ENCODE peak calls at places on chromosomes 7 and 10, in seven cellular contexts. E is stimulated activated CD4-positive, alpha-beta T cell treated with anti-CD3 and anti-CD28 coated beads, Interleukin-1b, Interleukin-23, amount 100 ng/mL, for 1 hour; H is kidney tubule cell; Q is pancreas; G is HEK293T; U is fibroblast of mammary gland; Z is heart left ventricle. N is an unnamed sample.

GRCh38 chr10:83212632-83213349 is 926.5 kb upstream of the GHITM start:
- DNase-seq in Q (no peak), E (no peak), H (peak; percentile 51), G (no peak), Z (no peak), U (peak; percentile 40), N (no peak)

GRCh38 chr7:25643770-25644394 is 415.6 kb upstream of the NPVF start:
- DNase-seq in E (no peak), U (no peak), Q (no peak), G (no peak), Z (no peak), H (no peak), N (no peak)

GRCh38 chr7:29224726-29225125 is 30.2 kb downstream of the CHN2 start:
- DNase-seq in U (peak; percentile 22), E (no peak), Z (no peak), H (peak; percentile 25), Q (no peak), G (no peak), N (no peak)

GRCh38 chr10:106722524-106722923 is 442.0 kb downstream of the SORCS1 start:
- DNase-seq in H (no peak), Q (no peak), G (peak; percentile 28), Z (no peak), E (no peak), U (no peak), N (no peak)

GRCh38 chr10:44662002-44662401 is 249.1 kb upstream of the TMEM72 start:
- DNase-seq in Q (no peak), U (peak; percentile 50), Z (no peak), G (no peak), H (no peak), E (no peak), N (no peak)

GRCh38 chr7:16027396-16027795 is 340.9 kb upstream of the MEOX2 start:
- DNase-seq in Q (no peak), E (no peak), G (no peak), H (no peak), Z (no peak), U (peak; percentile 22), N (no peak)

GRCh38 chr7:103718482-103719415 is 270.7 kb downstream of the RELN start:
- DNase-seq in Q (no peak), H (peak; percentile 63), Z (no peak), U (no peak), E (no peak), G (no peak), N (no peak)

GRCh38 chr10:72292223-72292691 is 18.5 kb downstream of the DDIT4 start:
- DNase-seq in G (no peak), Q (peak; percentile 61), H (peak; percentile 98), E (no peak), Z (no peak), U (peak; percentile 64), N (no peak)

GRCh38 chr10:3735175-3735574 is 49.8 kb downstream of the KLF6 start:
- DNase-seq in G (no peak), Z (no peak), U (no peak), H (no peak), Q (no peak), E (no peak), N (no peak)

GRCh38 chr7:23011222-23011924 is 2.6 kb downstream of the HYCC1 start:
- DNase-seq in Z (no peak), H (no peak), Q (no peak), G (no peak), U (no peak), E (no peak), N (no peak)

GRCh38 chr7:154171422-154171821 is 119.2 kb downstream of the DPP6 start:
- DNase-seq in Z (no peak), G (no peak), U (no peak), Q (no peak), E (no peak), H (no peak), N (no peak)

GRCh38 chr7:129308047-129308446 is 83.2 kb downstream of the AHCYL2 start:
- DNase-seq in U (peak; percentile 38), G (no peak), E (no peak), Q (no peak), Z (peak; percentile 74), H (peak; percentile 8), N (peak; percentile 42)

GRCh38 chr10:14839305-14839695 is 1.2 kb downstream of the HSPA14 start:
- DNase-seq in E (no peak), Q (no peak), Z (no peak), H (peak; percentile 43), U (peak; percentile 16), G (no peak), N (no peak)

GRCh38 chr10:10665750-10666149 is 351.9 kb upstream of the CELF2 start:
- DNase-seq in E (no peak), H (no peak), G (no peak), Q (no peak), Z (peak; percentile 32), U (no peak), N (peak; percentile 27)

GRCh38 chr7:28738384-28738783 is 219.7 kb downstream of the TRIL start:
- DNase-seq in U (peak; percentile 36), G (no peak), Z (no peak), E (no peak), Q (no peak), H (no peak), N (no peak)

GRCh38 chr7:2037805-2038635 is 194.7 kb downstream of the MAD1L1 start:
- DNase-seq in U (peak; percentile 49), Z (no peak), E (no peak), G (no peak), H (peak; percentile 22), Q (peak; percentile 41), N (peak; percentile 50)

GRCh38 chr10:19749185-19749729 is 67.0 kb upstream of the PLXDC2 start:
- DNase-seq in H (peak; percentile 48), Q (no peak), Z (no peak), U (peak; percentile 78), G (no peak), E (no peak), N (no peak)

GRCh38 chr10:21993360-21994001 is 10.0 kb downstream of the DNAJC1 start:
- DNase-seq in Q (no peak), Z (no peak), G (no peak), U (peak; percentile 53), H (peak; percentile 49), E (no peak), N (no peak)

GRCh38 chr10:29656451-29656992 is 21.8 kb upstream of the SVIL start:
- DNase-seq in G (no peak), Q (no peak), E (no peak), U (no peak), H (no peak), Z (no peak), N (no peak)

GRCh38 chr7:1889556-1890181 is 219.6 kb downstream of the ELFN1 start:
- DNase-seq in E (no peak), U (peak; percentile 72), Z (peak; percentile 18), G (no peak), H (no peak), Q (no peak), N (no peak)

GRCh38 chr7:48052748-48053147 is 17.4 kb downstream of the C7orf57 start:
- DNase-seq in G (no peak), H (peak; percentile 70), Q (no peak), E (no peak), Z (no peak), U (peak; percentile 65), N (no peak)

GRCh38 chr7:65749518-65749917 is 123.4 kb upstream of the VKORC1L1 start:
- DNase-seq in Z (no peak), Q (no peak), U (no peak), G (no peak), H (no peak), E (no peak), N (no peak)

GRCh38 chr7:70700055-70700934 is 431.6 kb upstream of the GALNT17 start:
- DNase-seq in H (no peak), U (no peak), Q (no peak), G (no peak), E (no peak), Z (no peak), N (no peak)

GRCh38 chr7:99576251-99576650 is 17.8 kb downstream of the ZNF655 start:
- DNase-seq in Q (no peak), Z (no peak), H (no peak), E (no peak), G (no peak), U (no peak), N (no peak)

GRCh38 chr7:53539558-53539957 is 504.1 kb downstream of the POM121L12 start:
- DNase-seq in H (no peak), G (no peak), Z (no peak), U (no peak), Q (no peak), E (no peak), N (no peak)

GRCh38 chr10:74889662-74889998 is 63.2 kb downstream of the KAT6B start:
- DNase-seq in E (no peak), Z (no peak), H (no peak), Q (no peak), U (peak; percentile 5), G (no peak), N (no peak)

GRCh38 chr7:103574536-103574935 is 128.5 kb upstream of the SLC26A5 start:
- DNase-seq in H (no peak), G (no peak), E (no peak), Q (no peak), Z (no peak), U (no peak), N (no peak)

GRCh38 chr10:74433993-74434392 is 283.0 kb downstream of the ADK start:
- DNase-seq in U (peak; percentile 8), E (no peak), Q (no peak), G (no peak), H (no peak), Z (no peak), N (no peak)

GRCh38 chr7:158975526-158976467 is 119.4 kb downstream of the DYNC2I1 start:
- DNase-seq in G (no peak), Z (no peak), U (peak; percentile 8), Q (no peak), E (no peak), H (no peak), N (no peak)

GRCh38 chr7:112745635-112746034 is 44.6 kb downstream of the TMEM168 start:
- DNase-seq in H (no peak), E (no peak), Z (no peak), U (no peak), Q (no peak), G (no peak), N (no peak)

GRCh38 chr10:112951349-112952281 is 1.6 kb downstream of the TCF7L2 start:
- DNase-seq in G (peak; percentile 30), H (peak; percentile 92), E (peak; percentile 15), Z (peak; percentile 63), Q (peak; percentile 62), U (peak; percentile 80), N (peak; percentile 67)

GRCh38 chr7:80127412-80128150 is 7.0 kb upstream of the GNAI1 start:
- DNase-seq in Q (peak; percentile 13), E (no peak), Z (no peak), H (peak; percentile 18), U (no peak), G (no peak), N (no peak)

GRCh38 chr7:2431260-2431867 is 28.0 kb downstream of the CHST12 start:
- DNase-seq in H (peak; percentile 9), U (no peak), Q (no peak), E (peak; percentile 20), G (peak; percentile 40), Z (no peak), N (no peak)

GRCh38 chr10:91566142-91566541 is 66.7 kb downstream of the PPP1R3C start:
- DNase-seq in H (no peak), E (no peak), G (no peak), Q (no peak), U (no peak), Z (no peak), N (no peak)

GRCh38 chr7:155576900-155577508 is 30.6 kb upstream of the CNPY1 start:
- DNase-seq in E (no peak), U (no peak), Q (no peak), H (no peak), Z (no peak), G (no peak), N (no peak)

GRCh38 chr7:70710011-70710480 is 421.9 kb upstream of the GALNT17 start:
- DNase-seq in H (peak; percentile 95), Q (no peak), U (peak; percentile 77), G (no peak), E (no peak), Z (no peak), N (no peak)